ENCODE peak calls at places on chromosomes 4 and X, in nine cellular contexts. One of them, this sample, is unnamed. For H3K9me3 and H3K4me1, the result is how much of the 10 kb centered on the place peaks cover.

GRCh38 chr4:80425701-80426100 is 90.2 kb downstream of the CFAP299 start:
- DNase-seq in endothelial cell of umbilical vein: no peak
- DNase-seq in CD8-positive, alpha-beta memory T cell: no peak
- DNase-seq in A549: no peak
- DNase-seq in CD8-positive, alpha-beta T cell: no peak
- DNase-seq in SK-N-SH: no peak
- DNase-seq in ovary: no peak
- DNase-seq in heart right ventricle: no peak
- DNase-seq in cardiac muscle cell: no peak
- DNase-seq in this sample: no peak

GRCh38 chr4:1686440-1687036 is 2.4 kb upstream of the FAM53A start:
- DNase-seq in endothelial cell of umbilical vein: no peak
- DNase-seq in CD8-positive, alpha-beta memory T cell: no peak
- DNase-seq in A549: no peak
- DNase-seq in CD8-positive, alpha-beta T cell: no peak
- DNase-seq in SK-N-SH: no peak
- DNase-seq in ovary: no peak
- DNase-seq in heart right ventricle: no peak
- DNase-seq in cardiac muscle cell: no peak
- DNase-seq in this sample: no peak

GRCh38 chrX:24332868-24333267 is 19.0 kb upstream of the SUPT20HL2 start:
- DNase-seq in endothelial cell of umbilical vein: no peak
- DNase-seq in CD8-positive, alpha-beta memory T cell: no peak
- DNase-seq in A549: no peak
- DNase-seq in CD8-positive, alpha-beta T cell: no peak
- DNase-seq in SK-N-SH: no peak
- DNase-seq in ovary: no peak
- DNase-seq in heart right ventricle: no peak
- DNase-seq in cardiac muscle cell: peak
- DNase-seq in this sample: no peak

GRCh38 chr4:109574443-109574850 is 14.4 kb downstream of the MCUB start:
- DNase-seq in endothelial cell of umbilical vein: peak
- DNase-seq in CD8-positive, alpha-beta memory T cell: no peak
- DNase-seq in A549: peak
- DNase-seq in CD8-positive, alpha-beta T cell: no peak
- DNase-seq in SK-N-SH: no peak
- DNase-seq in ovary: no peak
- DNase-seq in heart right ventricle: no peak
- DNase-seq in cardiac muscle cell: peak
- DNase-seq in this sample: no peak

GRCh38 chr4:95190751-95191436 is 357.9 kb downstream of the UNC5C start:
- DNase-seq in endothelial cell of umbilical vein: no peak
- DNase-seq in CD8-positive, alpha-beta memory T cell: no peak
- DNase-seq in A549: no peak
- DNase-seq in CD8-positive, alpha-beta T cell: no peak
- DNase-seq in SK-N-SH: peak
- DNase-seq in ovary: no peak
- DNase-seq in heart right ventricle: no peak
- DNase-seq in cardiac muscle cell: no peak
- DNase-seq in this sample: no peak

GRCh38 chr4:65661469-65661868 is 8.8 kb downstream of the EPHA5 start:
- DNase-seq in endothelial cell of umbilical vein: no peak
- DNase-seq in CD8-positive, alpha-beta memory T cell: no peak
- DNase-seq in A549: peak
- DNase-seq in CD8-positive, alpha-beta T cell: no peak
- DNase-seq in SK-N-SH: no peak
- DNase-seq in ovary: no peak
- DNase-seq in heart right ventricle: no peak
- DNase-seq in cardiac muscle cell: no peak
- DNase-seq in this sample: peak

GRCh38 chrX:9923357-9923756 is 43.8 kb upstream of the CLDN34 start:
- DNase-seq in endothelial cell of umbilical vein: peak
- DNase-seq in CD8-positive, alpha-beta memory T cell: no peak
- DNase-seq in A549: no peak
- DNase-seq in CD8-positive, alpha-beta T cell: no peak
- DNase-seq in SK-N-SH: no peak
- DNase-seq in ovary: no peak
- DNase-seq in heart right ventricle: no peak
- DNase-seq in cardiac muscle cell: no peak
- DNase-seq in this sample: no peak

GRCh38 chr4:1290165-1290977 is 680 bp downstream of the MAEA start:
- DNase-seq in endothelial cell of umbilical vein: peak
- DNase-seq in CD8-positive, alpha-beta memory T cell: no peak
- DNase-seq in A549: peak
- DNase-seq in CD8-positive, alpha-beta T cell: no peak
- DNase-seq in SK-N-SH: no peak
- DNase-seq in ovary: no peak
- DNase-seq in heart right ventricle: no peak
- DNase-seq in cardiac muscle cell: no peak
- DNase-seq in this sample: peak

GRCh38 chrX:114583646-114584433 is at the start of gene HTR2C:
- DNase-seq in endothelial cell of umbilical vein: no peak
- DNase-seq in CD8-positive, alpha-beta memory T cell: no peak
- DNase-seq in A549: no peak
- DNase-seq in CD8-positive, alpha-beta T cell: no peak
- DNase-seq in SK-N-SH: peak
- DNase-seq in ovary: no peak
- DNase-seq in heart right ventricle: no peak
- DNase-seq in cardiac muscle cell: no peak
- DNase-seq in this sample: no peak

GRCh38 chr4:3716876-3717235 is 49.3 kb upstream of the ADRA2C start:
- DNase-seq in endothelial cell of umbilical vein: no peak
- DNase-seq in CD8-positive, alpha-beta memory T cell: no peak
- DNase-seq in A549: no peak
- DNase-seq in CD8-positive, alpha-beta T cell: no peak
- DNase-seq in SK-N-SH: no peak
- DNase-seq in ovary: no peak
- DNase-seq in heart right ventricle: no peak
- DNase-seq in cardiac muscle cell: no peak
- DNase-seq in this sample: peak

GRCh38 chrX:10052906-10053625 is 85.9 kb downstream of the CLDN34 start:
- DNase-seq in endothelial cell of umbilical vein: no peak
- DNase-seq in CD8-positive, alpha-beta memory T cell: no peak
- DNase-seq in A549: no peak
- DNase-seq in CD8-positive, alpha-beta T cell: no peak
- DNase-seq in SK-N-SH: no peak
- DNase-seq in ovary: no peak
- DNase-seq in heart right ventricle: peak
- DNase-seq in cardiac muscle cell: no peak
- DNase-seq in this sample: no peak

GRCh38 chr4:77777135-77777777 is 41.9 kb downstream of the CNOT6L start:
- DNase-seq in endothelial cell of umbilical vein: no peak
- DNase-seq in CD8-positive, alpha-beta memory T cell: no peak
- DNase-seq in A549: no peak
- DNase-seq in CD8-positive, alpha-beta T cell: no peak
- DNase-seq in SK-N-SH: peak
- DNase-seq in ovary: no peak
- DNase-seq in heart right ventricle: no peak
- DNase-seq in cardiac muscle cell: peak
- DNase-seq in this sample: no peak

GRCh38 chr4:25346913-25347312 is 30.1 kb upstream of the ANAPC4 start:
- DNase-seq in endothelial cell of umbilical vein: no peak
- DNase-seq in CD8-positive, alpha-beta memory T cell: no peak
- DNase-seq in A549: no peak
- DNase-seq in CD8-positive, alpha-beta T cell: no peak
- DNase-seq in SK-N-SH: no peak
- DNase-seq in ovary: no peak
- DNase-seq in heart right ventricle: no peak
- DNase-seq in cardiac muscle cell: no peak
- DNase-seq in this sample: no peak

GRCh38 chr4:188704288-188704687 is 565.0 kb downstream of the TRIML1 start:
- DNase-seq in endothelial cell of umbilical vein: no peak
- DNase-seq in CD8-positive, alpha-beta memory T cell: no peak
- DNase-seq in A549: no peak
- DNase-seq in CD8-positive, alpha-beta T cell: no peak
- DNase-seq in SK-N-SH: no peak
- DNase-seq in ovary: no peak
- DNase-seq in heart right ventricle: no peak
- DNase-seq in cardiac muscle cell: no peak
- DNase-seq in this sample: no peak

GRCh38 chrX:28498658-28499057 is 88.6 kb upstream of the IL1RAPL1 start:
- DNase-seq in endothelial cell of umbilical vein: peak
- DNase-seq in CD8-positive, alpha-beta memory T cell: no peak
- DNase-seq in A549: no peak
- DNase-seq in CD8-positive, alpha-beta T cell: no peak
- DNase-seq in SK-N-SH: no peak
- DNase-seq in ovary: no peak
- DNase-seq in heart right ventricle: no peak
- DNase-seq in cardiac muscle cell: peak
- DNase-seq in this sample: no peak

GRCh38 chrX:13428055-13428786 is 108.4 kb upstream of the ATXN3L start:
- DNase-seq in endothelial cell of umbilical vein: peak
- DNase-seq in CD8-positive, alpha-beta memory T cell: no peak
- DNase-seq in A549: peak
- DNase-seq in CD8-positive, alpha-beta T cell: no peak
- DNase-seq in SK-N-SH: no peak
- DNase-seq in ovary: no peak
- DNase-seq in heart right ventricle: no peak
- DNase-seq in cardiac muscle cell: peak
- DNase-seq in this sample: no peak

GRCh38 chrX:63012574-63012973 is 338.6 kb downstream of the SPIN4 start:
- DNase-seq in endothelial cell of umbilical vein: no peak
- DNase-seq in CD8-positive, alpha-beta memory T cell: no peak
- DNase-seq in A549: peak
- DNase-seq in CD8-positive, alpha-beta T cell: no peak
- DNase-seq in SK-N-SH: no peak
- DNase-seq in ovary: no peak
- DNase-seq in heart right ventricle: no peak
- DNase-seq in cardiac muscle cell: no peak
- DNase-seq in this sample: no peak

GRCh38 chrX:41846714-41847113 is 76.6 kb downstream of the CASK start:
- DNase-seq in endothelial cell of umbilical vein: no peak
- DNase-seq in CD8-positive, alpha-beta memory T cell: no peak
- DNase-seq in A549: no peak
- DNase-seq in CD8-positive, alpha-beta T cell: no peak
- DNase-seq in SK-N-SH: no peak
- DNase-seq in ovary: no peak
- DNase-seq in heart right ventricle: no peak
- DNase-seq in cardiac muscle cell: no peak
- DNase-seq in this sample: no peak
- H3K9me3 ChIP-seq in endothelial cell of umbilical vein: under half
- H3K9me3 ChIP-seq in CD8-positive, alpha-beta memory T cell: under half
- H3K9me3 ChIP-seq in A549: under half
- H3K9me3 ChIP-seq in CD8-positive, alpha-beta T cell: under half
- H3K9me3 ChIP-seq in SK-N-SH: under half
- H3K9me3 ChIP-seq in ovary: under half
- H3K9me3 ChIP-seq in heart right ventricle: under half
- H3K9me3 ChIP-seq in cardiac muscle cell: under half
- H3K9me3 ChIP-seq in this sample: under half

DNA sequence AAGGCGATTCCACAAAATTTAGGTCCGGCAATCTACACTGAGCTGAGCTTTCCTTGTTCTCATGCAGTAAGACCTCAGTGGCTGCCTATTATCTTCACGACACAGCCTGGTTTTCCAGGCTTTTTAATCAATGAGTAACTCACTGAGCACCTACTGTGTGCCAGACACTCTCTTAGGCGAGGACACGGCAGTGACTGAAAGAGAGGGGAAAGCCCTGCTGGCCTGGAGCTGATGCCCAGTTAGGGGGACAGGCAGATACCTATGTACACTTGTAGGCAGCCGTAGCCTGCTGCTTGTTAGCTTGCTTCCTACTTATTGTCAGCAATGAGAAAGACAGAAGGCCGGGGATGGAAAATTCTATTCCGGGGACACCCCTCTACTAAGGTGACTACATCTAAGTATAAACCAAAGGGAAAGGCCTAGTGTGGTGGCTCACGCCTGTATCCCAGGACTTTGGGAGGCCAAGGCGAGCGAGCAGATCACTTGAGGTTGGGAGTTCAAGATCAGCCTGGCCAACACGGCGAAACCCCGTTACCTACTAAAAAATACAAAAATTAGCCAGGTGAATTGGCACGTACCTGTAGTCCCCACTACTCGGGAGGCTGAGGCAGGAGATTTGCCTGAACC is 3.8 kb downstream of the WDR1 start:
- DNase-seq in endothelial cell of umbilical vein: no peak
- DNase-seq in CD8-positive, alpha-beta memory T cell: no peak
- DNase-seq in A549: no peak
- DNase-seq in CD8-positive, alpha-beta T cell: no peak
- DNase-seq in SK-N-SH: no peak
- DNase-seq in ovary: no peak
- DNase-seq in heart right ventricle: no peak
- DNase-seq in cardiac muscle cell: no peak
- DNase-seq in this sample: peak
- H3K4me1 ChIP-seq in endothelial cell of umbilical vein: half or more
- H3K4me1 ChIP-seq in CD8-positive, alpha-beta memory T cell: half or more
- H3K4me1 ChIP-seq in A549: under half
- H3K4me1 ChIP-seq in CD8-positive, alpha-beta T cell: half or more
- H3K4me1 ChIP-seq in SK-N-SH: under half
- H3K4me1 ChIP-seq in ovary: under half
- H3K4me1 ChIP-seq in heart right ventricle: half or more
- H3K4me1 ChIP-seq in cardiac muscle cell: under half
- H3K4me1 ChIP-seq in this sample: under half

GRCh38 chr4:173666-174314 is 49.5 kb downstream of the ZNF718 start:
- DNase-seq in endothelial cell of umbilical vein: no peak
- DNase-seq in CD8-positive, alpha-beta memory T cell: no peak
- DNase-seq in A549: no peak
- DNase-seq in CD8-positive, alpha-beta T cell: no peak
- DNase-seq in SK-N-SH: no peak
- DNase-seq in ovary: no peak
- DNase-seq in heart right ventricle: no peak
- DNase-seq in cardiac muscle cell: no peak
- DNase-seq in this sample: no peak

GRCh38 chr4:175986-176385 is 51.7 kb downstream of the ZNF718 start:
- DNase-seq in endothelial cell of umbilical vein: no peak
- DNase-seq in CD8-positive, alpha-beta memory T cell: no peak
- DNase-seq in A549: no peak
- DNase-seq in CD8-positive, alpha-beta T cell: no peak
- DNase-seq in SK-N-SH: no peak
- DNase-seq in ovary: no peak
- DNase-seq in heart right ventricle: no peak
- DNase-seq in cardiac muscle cell: no peak
- DNase-seq in this sample: no peak

GRCh38 chr4:176995-177394 is 52.7 kb downstream of the ZNF718 start:
- DNase-seq in endothelial cell of umbilical vein: no peak
- DNase-seq in CD8-positive, alpha-beta memory T cell: no peak
- DNase-seq in A549: no peak
- DNase-seq in CD8-positive, alpha-beta T cell: no peak
- DNase-seq in SK-N-SH: no peak
- DNase-seq in ovary: no peak
- DNase-seq in heart right ventricle: no peak
- DNase-seq in cardiac muscle cell: no peak
- DNase-seq in this sample: no peak
- H3K9me3 ChIP-seq in endothelial cell of umbilical vein: under half
- H3K9me3 ChIP-seq in CD8-positive, alpha-beta memory T cell: under half
- H3K9me3 ChIP-seq in A549: under half
- H3K9me3 ChIP-seq in CD8-positive, alpha-beta T cell: under half
- H3K9me3 ChIP-seq in SK-N-SH: under half
- H3K9me3 ChIP-seq in ovary: under half
- H3K9me3 ChIP-seq in heart right ventricle: under half
- H3K9me3 ChIP-seq in cardiac muscle cell: under half
- H3K9me3 ChIP-seq in this sample: under half

DNA sequence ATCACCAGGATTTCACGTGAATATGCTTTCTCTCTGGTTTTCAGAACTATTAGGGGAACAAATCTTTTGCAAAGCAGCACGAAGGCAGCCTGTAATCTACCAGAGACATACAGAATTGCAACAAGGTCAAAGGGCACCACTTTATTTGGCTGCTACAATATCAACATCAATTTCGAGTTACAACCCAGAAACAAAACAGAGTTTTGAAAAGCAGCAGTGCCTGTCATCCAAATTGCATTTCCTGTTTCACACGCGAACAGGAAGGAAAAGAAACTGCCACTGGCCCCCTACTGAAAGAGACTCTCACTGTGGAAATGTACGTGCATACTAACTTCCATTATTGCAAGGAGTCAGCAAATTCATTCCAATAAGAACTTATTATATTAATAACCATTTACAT is 17.1 kb upstream of the C1QTNF7 start:
- DNase-seq in endothelial cell of umbilical vein: peak
- DNase-seq in CD8-positive, alpha-beta memory T cell: no peak
- DNase-seq in A549: no peak
- DNase-seq in CD8-positive, alpha-beta T cell: no peak
- DNase-seq in SK-N-SH: peak
- DNase-seq in ovary: no peak
- DNase-seq in heart right ventricle: no peak
- DNase-seq in cardiac muscle cell: peak
- DNase-seq in this sample: no peak
- H3K4me1 ChIP-seq in endothelial cell of umbilical vein: under half
- H3K4me1 ChIP-seq in CD8-positive, alpha-beta memory T cell: under half
- H3K4me1 ChIP-seq in A549: under half
- H3K4me1 ChIP-seq in CD8-positive, alpha-beta T cell: under half
- H3K4me1 ChIP-seq in SK-N-SH: under half
- H3K4me1 ChIP-seq in ovary: under half
- H3K4me1 ChIP-seq in heart right ventricle: under half
- H3K4me1 ChIP-seq in cardiac muscle cell: under half
- H3K4me1 ChIP-seq in this sample: under half